ENCODE peak calls at places on chromosome 15, in six cellular contexts. F is body of pancreas, M is endothelial cell of umbilical vein, D is tibial nerve, K is H54, V is ovary. L is an unnamed sample.

GRCh38 chr15:89492111-89492641 is 4.2 kb downstream of the RHCG start:
- DNase-seq in F (no peak), M (no peak), D (no peak), K (no peak), V (no peak), L (no peak)

GRCh38 chr15:68149059-68149458 is 56.1 kb downstream of the CALML4 start:
- DNase-seq in F (no peak), M (no peak), D (no peak), K (peak; percentile 4), V (no peak), L (no peak)

GRCh38 chr15:101054116-101054515 is 135.0 kb downstream of the LRRK1 start:
- DNase-seq in F (no peak), M (no peak), D (no peak), K (no peak), V (peak; percentile 15), L (peak; percentile 13)

GRCh38 chr15:64905119-64905831 is 6.4 kb upstream of the ANKDD1A start:
- DNase-seq in F (peak; percentile 77), M (peak; percentile 79), D (peak; percentile 43), K (no peak), V (peak; percentile 66), L (peak; percentile 70)

GRCh38 chr15:63203451-63204090 is 14.2 kb downstream of the RAB8B start:
- DNase-seq in F (no peak), M (no peak), D (no peak), K (peak; percentile 14), V (no peak), L (no peak)

GRCh38 chr15:28955686-28956421 is 70.1 kb downstream of the APBA2 start:
- DNase-seq in F (no peak), M (no peak), D (no peak), K (no peak), V (no peak), L (no peak)

GRCh38 chr15:49984436-49984835 is 134.6 kb downstream of the ATP8B4 start:
- DNase-seq in F (no peak), M (no peak), D (no peak), K (no peak), V (no peak), L (no peak)

GRCh38 chr15:35427091-35427490 is 118.9 kb downstream of the DPH6 start:
- DNase-seq in F (no peak), M (peak; percentile 90), D (no peak), K (no peak), V (no peak), L (no peak)

GRCh38 chr15:101458908-101459578 is 30.5 kb downstream of the PCSK6 start:
- DNase-seq in F (no peak), M (no peak), D (no peak), K (no peak), V (no peak), L (peak; percentile 45)

GRCh38 chr15:66233487-66234415 is 19.8 kb downstream of the MEGF11 start:
- DNase-seq in F (no peak), M (no peak), D (no peak), K (no peak), V (no peak), L (no peak)

GRCh38 chr15:90860942-90861675 is 7.3 kb upstream of the FURIN start:
- DNase-seq in F (peak; percentile 71), M (no peak), D (no peak), K (no peak), V (no peak), L (no peak)

GRCh38 chr15:91067026-91067425 is 33.0 kb upstream of the SV2B start:
- DNase-seq in F (no peak), M (no peak), D (no peak), K (no peak), V (no peak), L (no peak)

GRCh38 chr15:90859234-90860131 is 8.9 kb upstream of the FURIN start:
- DNase-seq in F (peak; percentile 80), M (no peak), D (no peak), K (no peak), V (no peak), L (no peak)

GRCh38 chr15:23642413-23643044 is 5.1 kb downstream of the MAGEL2 start:
- DNase-seq in F (peak; percentile 56), M (peak; percentile 37), D (no peak), K (peak; percentile 72), V (peak; percentile 63), L (peak; percentile 74)

GRCh38 chr15:90760661-90761232 is 43.6 kb downstream of the BLM start:
- DNase-seq in F (no peak), M (no peak), D (no peak), K (no peak), V (no peak), L (no peak)

GRCh38 chr15:68730491-68731317 is 90.0 kb downstream of the ANP32A start:
- DNase-seq in F (peak; percentile 54), M (peak; percentile 76), D (no peak), K (peak; percentile 8), V (peak; percentile 50), L (peak; percentile 56)

GRCh38 chr15:77143191-77143590 is 72.3 kb upstream of the TSPAN3 start:
- DNase-seq in F (no peak), M (no peak), D (no peak), K (no peak), V (no peak), L (no peak)

GRCh38 chr15:64566629-64567427 is 106.5 kb downstream of the ZNF609 start:
- DNase-seq in F (no peak), M (no peak), D (no peak), K (no peak), V (no peak), L (no peak)

GRCh38 chr15:49190586-49190985 is 20.5 kb downstream of the GALK2 start:
- DNase-seq in F (no peak), M (no peak), D (no peak), K (no peak), V (no peak), L (no peak)

GRCh38 chr15:69154026-69154425 is 6.4 kb upstream of the GLCE start:
- DNase-seq in F (no peak), M (peak; percentile 93), D (no peak), K (no peak), V (no peak), L (no peak)

GRCh38 chr15:75648156-75649000 is 666 bp downstream of the SNX33 start:
- DNase-seq in F (peak; percentile 56), M (no peak), D (no peak), K (no peak), V (peak; percentile 80), L (peak; percentile 52)

GRCh38 chr15:75649045-75649761 is 1.5 kb downstream of the SNX33 start:
- DNase-seq in F (no peak), M (no peak), D (no peak), K (no peak), V (no peak), L (no peak)

GRCh38 chr15:75646944-75647364 is 758 bp upstream of the SNX33 start:
- DNase-seq in F (peak; percentile 74), M (no peak), D (no peak), K (no peak), V (no peak), L (peak; percentile 39)

GRCh38 chr15:75646112-75646943 is 1.4 kb upstream of the SNX33 start:
- DNase-seq in F (no peak), M (no peak), D (no peak), K (no peak), V (no peak), L (no peak)

DNA sequence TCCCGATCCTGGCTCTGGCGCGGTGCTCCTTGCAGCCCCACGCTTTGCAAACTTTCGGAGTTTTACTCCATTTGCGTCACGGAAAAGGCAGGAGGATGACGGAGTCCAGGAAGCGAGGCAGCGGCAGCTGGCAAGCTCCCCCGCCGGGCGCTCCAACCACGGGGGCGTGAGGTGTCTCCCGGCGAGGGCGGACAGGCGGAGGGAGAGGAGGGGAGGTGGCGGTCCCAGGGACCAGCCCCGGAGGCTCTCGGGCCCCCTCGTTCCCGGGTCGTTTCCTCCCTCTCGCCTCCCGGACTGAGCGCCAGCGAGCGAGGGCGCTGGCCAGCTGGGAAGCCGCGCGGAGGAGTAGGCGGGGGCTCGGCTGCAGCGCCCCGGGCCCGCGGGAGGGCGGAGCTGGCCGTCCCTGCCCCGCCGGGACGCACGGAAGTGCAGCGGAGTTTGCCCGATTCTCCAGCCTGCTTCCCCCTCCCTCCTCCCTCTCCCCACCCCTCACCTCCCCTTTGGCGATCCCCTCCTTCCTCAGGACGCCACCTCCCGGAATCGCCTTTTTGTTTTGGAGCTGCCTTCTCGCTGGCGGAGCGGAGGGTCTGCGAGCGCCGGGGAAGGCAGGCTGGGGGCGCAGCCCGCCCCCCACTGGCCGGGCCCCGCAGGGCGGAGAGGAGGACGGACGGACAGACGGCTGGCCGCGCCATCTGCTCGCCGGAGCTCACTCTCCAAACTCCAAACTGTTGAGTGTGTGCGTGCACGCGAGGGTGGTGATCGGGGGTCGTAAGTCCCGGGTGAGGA is at the start of gene SNX33:
- DNase-seq in F (peak; percentile 87), M (peak; percentile 76), D (peak; percentile 63), K (no peak), V (peak; percentile 88), L (peak; percentile 66)
- TF ChIP-seq POLR2A in F (peak; percentile 91), M (no peak), D (peak; percentile 64), K (peak; percentile 76), V (peak; percentile 60), L (peak; percentile 8)

DNA sequence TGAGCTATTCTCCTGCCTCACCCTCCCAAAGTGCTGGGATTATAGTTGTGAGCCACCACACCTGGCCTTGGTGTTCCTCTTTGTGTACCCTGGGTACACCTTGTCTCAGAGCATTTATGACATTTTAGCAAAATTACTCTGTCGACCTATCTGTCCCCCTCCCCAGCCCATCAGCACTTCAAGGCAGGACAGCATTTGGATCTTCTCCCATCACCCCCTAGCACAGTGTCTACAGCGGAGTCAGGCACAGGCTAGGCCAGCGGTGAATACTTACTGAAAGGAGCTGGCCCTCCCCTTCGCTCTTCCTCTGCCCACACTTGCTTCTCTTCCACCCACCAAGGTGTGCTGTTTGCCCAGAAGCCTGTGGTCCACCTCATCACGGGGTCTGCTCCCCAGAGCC is 20.4 kb upstream of the CLK3 start:
- DNase-seq in F (no peak), M (no peak), D (no peak), K (no peak), V (no peak), L (no peak)
- TF ChIP-seq POLR2A in F (no peak), M (no peak), D (no peak), K (no peak), V (no peak), L (no peak)

DNA sequence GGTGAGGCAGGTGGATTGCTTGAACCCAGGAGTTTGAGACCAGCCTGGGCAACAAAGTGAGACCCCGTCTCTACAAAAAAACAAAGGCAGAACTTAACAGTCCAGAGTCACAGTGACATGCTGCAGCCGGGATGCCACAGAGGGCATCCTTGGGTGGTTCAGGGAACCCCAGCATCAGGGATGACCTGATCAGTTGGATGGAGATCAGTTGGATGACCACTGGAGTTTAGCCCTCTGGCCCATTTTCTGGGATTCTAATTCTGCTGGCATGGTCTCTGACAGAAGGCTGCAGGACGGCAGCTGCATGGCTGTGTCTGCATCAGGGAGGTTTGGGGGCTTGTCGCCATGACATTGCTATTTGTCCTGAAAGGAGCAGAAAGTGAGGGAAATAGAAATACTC is 19.8 kb downstream of the WHAMM start:
- DNase-seq in F (no peak), M (no peak), D (no peak), K (no peak), V (no peak), L (no peak)
- TF ChIP-seq POLR2A in F (no peak), M (no peak), D (no peak), K (no peak), V (no peak), L (no peak)

DNA sequence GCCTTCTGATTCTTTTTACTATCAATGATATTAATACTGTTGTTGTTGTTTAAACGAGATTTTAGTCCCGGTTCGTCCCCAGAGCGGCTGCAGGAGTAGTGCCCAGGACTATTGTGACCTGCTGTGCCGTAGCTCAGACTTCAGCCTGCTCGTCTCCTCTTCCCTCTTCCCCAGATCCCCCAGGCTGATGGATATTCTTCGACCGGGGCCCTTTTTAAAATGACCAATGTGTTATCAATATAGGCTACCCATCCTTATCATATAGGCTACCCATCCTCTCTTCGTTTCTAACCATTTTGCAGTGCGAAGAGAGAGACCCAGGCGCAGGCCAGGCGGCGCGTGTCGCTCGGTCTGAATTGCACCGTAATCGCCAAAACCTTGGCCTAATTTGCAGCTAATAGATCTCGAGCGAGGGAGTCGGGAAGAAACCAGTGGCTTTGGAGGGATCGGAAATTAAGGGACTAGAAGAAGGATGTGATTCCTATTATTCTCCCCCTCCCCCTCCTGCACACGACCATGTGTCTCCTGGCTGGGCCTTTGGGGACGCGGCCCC is 23.0 kb downstream of the NR2F2 start:
- DNase-seq in F (no peak), M (no peak), D (no peak), K (no peak), V (no peak), L (no peak)
- TF ChIP-seq POLR2A in F (no peak), M (no peak), D (no peak), K (no peak), V (no peak), L (no peak)

L was measured in testis.